ENCODE peak calls at places on chromosomes 3 and 15, in four cellular contexts. Z is testis, J is heart left ventricle, A is colonic mucosa. H is an unnamed sample. For H3K4me1, the result is how much of the 10 kb centered on the place peaks cover.

GRCh38 chr15:92820233-92821021 is 79.7 kb upstream of the CHD2 start:
- DNase-seq in Z (peak), A (peak), J (peak), H (peak)

GRCh38 chr15:56805466-56806146 is 72.3 kb upstream of the ZNF280D start:
- DNase-seq in J (no peak), A (no peak), Z (no peak), H (no peak)

GRCh38 chr15:90225504-90226234 is 8.1 kb downstream of the CIB1 start:
- DNase-seq in J (no peak), Z (no peak), A (no peak), H (no peak)

GRCh38 chr3:40299721-40300335 is 9.7 kb upstream of the EIF1B start:
- DNase-seq in J (no peak), A (no peak), Z (peak), H (no peak)

GRCh38 chr3:119604878-119605277 is 7.2 kb downstream of the PLA1A start:
- DNase-seq in A (no peak), J (no peak), Z (no peak), H (no peak)

GRCh38 chr3:98914210-98915080 is 12.9 kb upstream of the DCBLD2 start:
- DNase-seq in A (no peak), J (no peak), Z (no peak), H (no peak)

GRCh38 chr3:55516391-55517030 is 29.4 kb upstream of the WNT5A start:
- DNase-seq in Z (no peak), A (no peak), J (no peak), H (no peak)

GRCh38 chr3:119550090-119550910 is 9.1 kb downstream of the CD80 start:
- DNase-seq in Z (no peak), A (no peak), J (no peak), H (no peak)

GRCh38 chr15:94584833-94585244 is 353.5 kb downstream of the MCTP2 start:
- DNase-seq in Z (no peak), A (no peak), J (peak), H (no peak)

DNA sequence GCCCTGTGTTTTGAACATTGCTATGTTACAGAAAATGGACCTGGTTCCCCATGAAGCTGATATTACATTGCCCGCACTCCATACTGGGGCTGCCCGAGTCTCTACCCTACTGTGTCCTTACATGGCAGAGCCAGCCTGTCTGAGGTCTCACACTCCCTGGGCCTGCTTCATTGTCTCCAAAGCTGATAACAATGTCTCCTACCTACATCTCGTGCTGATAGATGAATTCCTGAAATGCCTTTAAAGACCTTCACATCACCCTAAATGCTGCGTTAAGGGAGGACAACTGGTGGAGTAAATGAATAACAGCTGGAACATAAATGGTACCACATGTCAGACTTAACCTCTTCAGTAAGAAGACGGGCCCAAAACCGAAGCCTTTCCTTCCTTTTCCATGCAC is 62.9 kb upstream of the PTX3 start:
- DNase-seq in J (no peak), A (no peak), Z (no peak), H (no peak)
- H3K4me1 ChIP-seq in J (under half), A (under half), Z (under half), H (under half)

GRCh38 chr3:183527980-183528379 is 27.5 kb downstream of the KLHL6 start:
- DNase-seq in A (no peak), Z (no peak), J (no peak), H (no peak)
- H3K4me1 ChIP-seq in A (under half), Z (under half), J (under half), H (under half)

GRCh38 chr3:11609481-11609880 is 34.2 kb downstream of the VGLL4 start:
- DNase-seq in Z (no peak), J (no peak), A (no peak), H (no peak)
- H3K4me1 ChIP-seq in Z (half or more), J (under half), A (under half), H (under half)

DNA sequence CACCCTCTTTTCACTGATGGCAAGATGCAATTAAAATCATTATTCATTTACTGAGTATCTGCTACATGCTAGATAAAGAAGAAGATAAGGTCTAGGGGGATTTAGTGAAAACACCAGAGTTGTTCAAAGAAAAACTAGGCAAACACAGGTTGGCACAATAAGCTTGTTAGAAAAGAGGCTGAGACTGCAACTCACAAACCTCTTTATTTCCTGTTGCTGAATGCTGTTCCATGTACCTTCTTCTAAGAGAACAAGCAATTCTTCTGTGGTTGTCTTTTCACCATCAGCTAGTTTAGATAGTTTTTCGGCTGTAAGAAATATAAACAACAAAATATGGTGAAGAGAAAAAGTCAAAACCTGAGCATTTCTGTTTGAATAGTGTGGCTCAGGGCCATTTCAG is 61.1 kb downstream of the EIF3J start:
- DNase-seq in Z (no peak), J (no peak), A (no peak), H (no peak)
- H3K4me1 ChIP-seq in Z (under half), J (under half), A (under half), H (under half)

DNA sequence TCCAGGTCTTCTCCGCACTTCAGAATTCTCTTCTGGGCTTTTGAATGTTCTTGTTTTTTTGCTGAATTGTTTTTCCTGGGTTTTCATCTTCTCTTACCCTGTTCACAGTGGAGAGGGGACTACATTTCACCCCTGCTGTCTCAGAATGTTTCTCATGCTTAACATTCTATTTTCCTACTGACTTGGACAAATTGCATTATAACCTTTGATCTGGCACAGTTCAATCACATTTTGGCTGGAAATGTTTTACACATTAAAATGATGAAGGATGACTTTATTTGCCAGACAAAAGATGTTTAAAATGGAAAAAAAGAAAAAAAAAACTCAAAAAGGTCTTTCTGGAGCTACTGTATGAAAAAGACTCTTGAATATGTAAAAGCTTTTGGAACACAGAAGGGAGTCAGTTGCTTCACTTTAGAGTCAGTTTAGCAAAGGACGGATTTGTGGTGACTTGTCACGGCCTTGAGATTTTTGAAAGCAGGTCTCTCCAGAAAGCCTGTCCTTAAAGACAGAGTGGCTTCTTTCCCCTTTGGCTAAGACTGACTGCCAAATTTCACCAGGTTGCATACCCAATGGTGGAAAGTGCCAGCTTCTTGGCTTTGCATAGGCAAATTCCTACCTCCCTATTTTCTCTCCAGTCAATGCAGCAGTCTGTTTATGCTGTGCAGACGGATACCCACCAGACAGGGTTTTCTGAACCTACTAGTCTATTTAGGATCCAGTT is 401.0 kb upstream of the TBL1XR1 start:
- DNase-seq in A (no peak), J (no peak), Z (no peak), H (no peak)
- H3K4me1 ChIP-seq in A (under half), J (under half), Z (under half), H (under half)

H was measured in lung.